ENCODE peak calls at places on chromosomes 6 and 20, in six cellular contexts. One of them, this sample, is unnamed.

GRCh38 chr6:108838101-108838717 is 10.0 kb upstream of the ARMC2 start:
- DNase-seq in CD8-positive, alpha-beta T cell: no peak
- DNase-seq in astrocyte: peak; percentile 15
- DNase-seq in psoas muscle: no peak
- DNase-seq in transverse colon: no peak
- DNase-seq in naive thymus-derived CD4-positive, alpha-beta T cell: no peak
- DNase-seq in this sample: no peak

GRCh38 chr6:138517635-138518034 is 18.3 kb upstream of the NHSL1 start:
- DNase-seq in astrocyte: no peak
- DNase-seq in CD8-positive, alpha-beta T cell: peak; percentile 62
- DNase-seq in psoas muscle: no peak
- DNase-seq in naive thymus-derived CD4-positive, alpha-beta T cell: peak; percentile 20
- DNase-seq in transverse colon: peak; percentile 63
- DNase-seq in this sample: peak; percentile 58

GRCh38 chr20:49775229-49775693 is 37.4 kb upstream of the SLC9A8 start:
- DNase-seq in transverse colon: peak; percentile 80
- DNase-seq in psoas muscle: peak; percentile 86
- DNase-seq in CD8-positive, alpha-beta T cell: no peak
- DNase-seq in astrocyte: peak; percentile 76
- DNase-seq in naive thymus-derived CD4-positive, alpha-beta T cell: no peak
- DNase-seq in this sample: peak; percentile 66

GRCh38 chr6:140225587-140226438 is 851.4 kb upstream of the CITED2 start:
- DNase-seq in psoas muscle: no peak
- DNase-seq in naive thymus-derived CD4-positive, alpha-beta T cell: no peak
- DNase-seq in astrocyte: peak; percentile 76
- DNase-seq in transverse colon: no peak
- DNase-seq in CD8-positive, alpha-beta T cell: no peak
- DNase-seq in this sample: no peak

GRCh38 chr20:33669224-33669623 is 2.5 kb downstream of the ACTL10 start:
- DNase-seq in astrocyte: no peak
- DNase-seq in psoas muscle: no peak
- DNase-seq in transverse colon: no peak
- DNase-seq in CD8-positive, alpha-beta T cell: no peak
- DNase-seq in naive thymus-derived CD4-positive, alpha-beta T cell: no peak
- DNase-seq in this sample: no peak

GRCh38 chr20:8219403-8219802 is 87.3 kb downstream of the PLCB1 start:
- DNase-seq in naive thymus-derived CD4-positive, alpha-beta T cell: no peak
- DNase-seq in CD8-positive, alpha-beta T cell: no peak
- DNase-seq in transverse colon: no peak
- DNase-seq in psoas muscle: no peak
- DNase-seq in astrocyte: no peak
- DNase-seq in this sample: no peak

GRCh38 chr6:71457883-71458282 is 169.3 kb downstream of the OGFRL1 start:
- DNase-seq in naive thymus-derived CD4-positive, alpha-beta T cell: no peak
- DNase-seq in CD8-positive, alpha-beta T cell: no peak
- DNase-seq in transverse colon: no peak
- DNase-seq in astrocyte: no peak
- DNase-seq in psoas muscle: no peak
- DNase-seq in this sample: no peak

GRCh38 chr20:13883425-13883824 is 98.6 kb downstream of the NDUFAF5 start:
- DNase-seq in CD8-positive, alpha-beta T cell: no peak
- DNase-seq in naive thymus-derived CD4-positive, alpha-beta T cell: no peak
- DNase-seq in transverse colon: no peak
- DNase-seq in psoas muscle: no peak
- DNase-seq in astrocyte: no peak
- DNase-seq in this sample: no peak

GRCh38 chr20:52142801-52143200 is 48.8 kb downstream of the ZFP64 start:
- DNase-seq in naive thymus-derived CD4-positive, alpha-beta T cell: no peak
- DNase-seq in astrocyte: no peak
- DNase-seq in transverse colon: no peak
- DNase-seq in CD8-positive, alpha-beta T cell: no peak
- DNase-seq in psoas muscle: no peak
- DNase-seq in this sample: no peak

GRCh38 chr6:37182736-37183590 is 13.0 kb downstream of the PIM1 start:
- DNase-seq in naive thymus-derived CD4-positive, alpha-beta T cell: no peak
- DNase-seq in transverse colon: peak; percentile 43
- DNase-seq in CD8-positive, alpha-beta T cell: peak; percentile 67
- DNase-seq in astrocyte: no peak
- DNase-seq in psoas muscle: no peak
- DNase-seq in this sample: no peak

GRCh38 chr6:97958143-97958542 is 675.1 kb upstream of the MMS22L start:
- DNase-seq in naive thymus-derived CD4-positive, alpha-beta T cell: no peak
- DNase-seq in CD8-positive, alpha-beta T cell: no peak
- DNase-seq in astrocyte: peak; percentile 54
- DNase-seq in transverse colon: no peak
- DNase-seq in psoas muscle: peak; percentile 48
- DNase-seq in this sample: no peak

GRCh38 chr20:34859826-34860545 is 12.7 kb downstream of the GGT7 start:
- DNase-seq in transverse colon: no peak
- DNase-seq in astrocyte: no peak
- DNase-seq in psoas muscle: no peak
- DNase-seq in CD8-positive, alpha-beta T cell: no peak
- DNase-seq in naive thymus-derived CD4-positive, alpha-beta T cell: no peak
- DNase-seq in this sample: no peak

GRCh38 chr20:49661560-49662329 is 51.9 kb downstream of the B4GALT5 start:
- DNase-seq in astrocyte: no peak
- DNase-seq in psoas muscle: no peak
- DNase-seq in CD8-positive, alpha-beta T cell: no peak
- DNase-seq in transverse colon: no peak
- DNase-seq in naive thymus-derived CD4-positive, alpha-beta T cell: no peak
- DNase-seq in this sample: no peak

GRCh38 chr6:112298021-112298745 is 43.8 kb upstream of the LAMA4 start:
- DNase-seq in CD8-positive, alpha-beta T cell: no peak
- DNase-seq in naive thymus-derived CD4-positive, alpha-beta T cell: no peak
- DNase-seq in astrocyte: peak; percentile 92
- DNase-seq in transverse colon: no peak
- DNase-seq in psoas muscle: no peak
- DNase-seq in this sample: no peak

GRCh38 chr6:141077355-141078333 is 1055.1 kb upstream of the GJE1 start:
- DNase-seq in astrocyte: no peak
- DNase-seq in psoas muscle: no peak
- DNase-seq in transverse colon: no peak
- DNase-seq in CD8-positive, alpha-beta T cell: no peak
- DNase-seq in naive thymus-derived CD4-positive, alpha-beta T cell: no peak
- DNase-seq in this sample: no peak

GRCh38 chr6:159801935-159802334 is 1.9 kb downstream of the PNLDC1 start:
- DNase-seq in transverse colon: no peak
- DNase-seq in psoas muscle: no peak
- DNase-seq in CD8-positive, alpha-beta T cell: no peak
- DNase-seq in naive thymus-derived CD4-positive, alpha-beta T cell: no peak
- DNase-seq in astrocyte: no peak
- DNase-seq in this sample: no peak

GRCh38 chr6:166284640-166285039 is 23.6 kb downstream of the PRR18 start:
- DNase-seq in transverse colon: no peak
- DNase-seq in naive thymus-derived CD4-positive, alpha-beta T cell: no peak
- DNase-seq in psoas muscle: no peak
- DNase-seq in CD8-positive, alpha-beta T cell: no peak
- DNase-seq in astrocyte: no peak
- DNase-seq in this sample: no peak

GRCh38 chr20:1871807-1872455 is 23.3 kb upstream of the SIRPA start:
- DNase-seq in transverse colon: no peak
- DNase-seq in CD8-positive, alpha-beta T cell: no peak
- DNase-seq in psoas muscle: no peak
- DNase-seq in astrocyte: no peak
- DNase-seq in naive thymus-derived CD4-positive, alpha-beta T cell: no peak
- DNase-seq in this sample: no peak

GRCh38 chr6:124029535-124029934 is 225.9 kb downstream of the NKAIN2 start:
- DNase-seq in astrocyte: no peak
- DNase-seq in transverse colon: no peak
- DNase-seq in naive thymus-derived CD4-positive, alpha-beta T cell: no peak
- DNase-seq in CD8-positive, alpha-beta T cell: no peak
- DNase-seq in psoas muscle: no peak
- DNase-seq in this sample: no peak

GRCh38 chr20:1833728-1834726 is 61.2 kb upstream of the SIRPA start:
- DNase-seq in psoas muscle: no peak
- DNase-seq in transverse colon: no peak
- DNase-seq in astrocyte: no peak
- DNase-seq in naive thymus-derived CD4-positive, alpha-beta T cell: no peak
- DNase-seq in CD8-positive, alpha-beta T cell: no peak
- DNase-seq in this sample: no peak

GRCh38 chr6:163831736-163832135 is 417.2 kb downstream of the QKI start:
- DNase-seq in naive thymus-derived CD4-positive, alpha-beta T cell: no peak
- DNase-seq in astrocyte: no peak
- DNase-seq in CD8-positive, alpha-beta T cell: no peak
- DNase-seq in transverse colon: no peak
- DNase-seq in psoas muscle: no peak
- DNase-seq in this sample: no peak

GRCh38 chr6:24927234-24927955 is 8.4 kb downstream of the RIPOR2 start:
- DNase-seq in naive thymus-derived CD4-positive, alpha-beta T cell: no peak
- DNase-seq in CD8-positive, alpha-beta T cell: no peak
- DNase-seq in astrocyte: no peak
- DNase-seq in transverse colon: no peak
- DNase-seq in psoas muscle: no peak
- DNase-seq in this sample: no peak

GRCh38 chr6:5378331-5378730 is 117.0 kb downstream of the FARS2 start:
- DNase-seq in astrocyte: no peak
- DNase-seq in naive thymus-derived CD4-positive, alpha-beta T cell: no peak
- DNase-seq in psoas muscle: no peak
- DNase-seq in transverse colon: no peak
- DNase-seq in CD8-positive, alpha-beta T cell: no peak
- DNase-seq in this sample: no peak

GRCh38 chr6:29763491-29764289 is 40.5 kb downstream of the HLA-F start:
- DNase-seq in transverse colon: no peak
- DNase-seq in naive thymus-derived CD4-positive, alpha-beta T cell: no peak
- DNase-seq in astrocyte: peak; percentile 67
- DNase-seq in CD8-positive, alpha-beta T cell: no peak
- DNase-seq in psoas muscle: no peak
- DNase-seq in this sample: no peak

GRCh38 chr6:116492331-116493067 is 18.9 kb upstream of the CALHM5 start:
- DNase-seq in CD8-positive, alpha-beta T cell: no peak
- DNase-seq in psoas muscle: no peak
- DNase-seq in transverse colon: no peak
- DNase-seq in naive thymus-derived CD4-positive, alpha-beta T cell: no peak
- DNase-seq in astrocyte: no peak
- DNase-seq in this sample: no peak

GRCh38 chr6:169724554-169725269 is 412 bp upstream of the PHF10 start:
- DNase-seq in astrocyte: no peak
- DNase-seq in psoas muscle: peak; percentile 71
- DNase-seq in transverse colon: peak; percentile 59
- DNase-seq in CD8-positive, alpha-beta T cell: peak; percentile 65
- DNase-seq in naive thymus-derived CD4-positive, alpha-beta T cell: peak; percentile 50
- DNase-seq in this sample: peak; percentile 86

GRCh38 chr6:136427378-136427717 is 122.9 kb downstream of the MAP7 start:
- DNase-seq in psoas muscle: no peak
- DNase-seq in transverse colon: no peak
- DNase-seq in astrocyte: no peak
- DNase-seq in CD8-positive, alpha-beta T cell: no peak
- DNase-seq in naive thymus-derived CD4-positive, alpha-beta T cell: no peak
- DNase-seq in this sample: no peak

GRCh38 chr6:127808118-127808517 is 92.7 kb downstream of the THEMIS start:
- DNase-seq in CD8-positive, alpha-beta T cell: no peak
- DNase-seq in naive thymus-derived CD4-positive, alpha-beta T cell: no peak
- DNase-seq in astrocyte: no peak
- DNase-seq in psoas muscle: no peak
- DNase-seq in transverse colon: no peak
- DNase-seq in this sample: no peak
- H3K27ac ChIP-seq in CD8-positive, alpha-beta T cell: no peak overlapping the region
- H3K27ac ChIP-seq in naive thymus-derived CD4-positive, alpha-beta T cell: no peak overlapping the region
- H3K27ac ChIP-seq in astrocyte: no peak overlapping the region
- H3K27ac ChIP-seq in psoas muscle: no peak overlapping the region
- H3K27ac ChIP-seq in transverse colon: no peak overlapping the region
- H3K27ac ChIP-seq in this sample: no peak overlapping the region

GRCh38 chr6:11215773-11216172 is 16.7 kb downstream of the NEDD9 start:
- DNase-seq in transverse colon: no peak
- DNase-seq in CD8-positive, alpha-beta T cell: no peak
- DNase-seq in psoas muscle: no peak
- DNase-seq in naive thymus-derived CD4-positive, alpha-beta T cell: no peak
- DNase-seq in astrocyte: peak; percentile 60
- DNase-seq in this sample: no peak
- H3K4me1 ChIP-seq in transverse colon: peaks cover 68% of the 10 kb centered on the region
- H3K4me1 ChIP-seq in CD8-positive, alpha-beta T cell: peaks cover 14% of the 10 kb centered on the region
- H3K4me1 ChIP-seq in psoas muscle: peaks cover 59% of the 10 kb centered on the region
- H3K4me1 ChIP-seq in naive thymus-derived CD4-positive, alpha-beta T cell: no peaks in the 10 kb centered on the region
- H3K4me1 ChIP-seq in astrocyte: peaks cover 75% of the 10 kb centered on the region
- H3K4me1 ChIP-seq in this sample: peaks cover 49% of the 10 kb centered on the region

DNA sequence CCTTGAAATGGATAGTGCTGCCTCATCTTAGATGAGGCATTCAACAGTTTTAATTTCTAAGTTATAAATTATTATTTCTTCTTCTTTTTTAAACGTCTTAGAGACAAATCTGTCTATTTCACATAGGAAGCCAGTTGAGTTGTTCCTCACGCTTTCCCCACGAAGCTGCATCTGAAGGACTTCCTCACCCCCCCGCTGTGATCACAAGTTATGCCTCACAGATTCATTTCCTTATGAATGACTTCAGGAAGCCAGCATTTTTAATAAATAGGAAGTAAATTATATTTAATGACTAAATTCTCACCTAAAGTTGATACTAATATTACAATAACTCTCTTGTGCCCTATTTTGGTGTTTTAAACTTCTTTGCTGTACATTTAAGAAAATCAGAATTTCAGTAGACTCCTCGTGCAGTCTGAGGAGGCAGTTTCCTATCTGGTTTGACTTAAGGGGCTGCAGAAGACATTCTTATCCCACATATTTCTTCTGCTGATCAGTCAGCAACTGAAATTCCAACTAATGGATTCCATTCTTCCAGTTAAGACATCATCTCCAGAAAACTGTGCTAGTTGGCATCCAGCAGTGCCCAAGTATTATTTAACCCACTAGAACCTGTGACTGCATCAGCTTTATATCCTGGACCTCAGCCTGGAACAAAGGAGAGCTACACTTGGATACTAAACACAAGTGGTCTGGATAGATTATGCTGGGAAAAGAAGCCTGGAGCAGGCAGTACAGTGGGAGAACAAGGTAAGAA is 182.7 kb upstream of the CCN2 start:
- DNase-seq in transverse colon: peak; percentile 22
- DNase-seq in psoas muscle: no peak
- DNase-seq in CD8-positive, alpha-beta T cell: no peak
- DNase-seq in astrocyte: no peak
- DNase-seq in naive thymus-derived CD4-positive, alpha-beta T cell: no peak
- DNase-seq in this sample: peak; percentile 45
- H3K27ac ChIP-seq in transverse colon: peak overlapping the region; percentile 80
- H3K27ac ChIP-seq in psoas muscle: peak overlapping the region; percentile 6
- H3K27ac ChIP-seq in CD8-positive, alpha-beta T cell: no peak overlapping the region
- H3K27ac ChIP-seq in astrocyte: peak overlapping the region; percentile 96
- H3K27ac ChIP-seq in naive thymus-derived CD4-positive, alpha-beta T cell: no peak overlapping the region
- H3K27ac ChIP-seq in this sample: no peak overlapping the region

DNA sequence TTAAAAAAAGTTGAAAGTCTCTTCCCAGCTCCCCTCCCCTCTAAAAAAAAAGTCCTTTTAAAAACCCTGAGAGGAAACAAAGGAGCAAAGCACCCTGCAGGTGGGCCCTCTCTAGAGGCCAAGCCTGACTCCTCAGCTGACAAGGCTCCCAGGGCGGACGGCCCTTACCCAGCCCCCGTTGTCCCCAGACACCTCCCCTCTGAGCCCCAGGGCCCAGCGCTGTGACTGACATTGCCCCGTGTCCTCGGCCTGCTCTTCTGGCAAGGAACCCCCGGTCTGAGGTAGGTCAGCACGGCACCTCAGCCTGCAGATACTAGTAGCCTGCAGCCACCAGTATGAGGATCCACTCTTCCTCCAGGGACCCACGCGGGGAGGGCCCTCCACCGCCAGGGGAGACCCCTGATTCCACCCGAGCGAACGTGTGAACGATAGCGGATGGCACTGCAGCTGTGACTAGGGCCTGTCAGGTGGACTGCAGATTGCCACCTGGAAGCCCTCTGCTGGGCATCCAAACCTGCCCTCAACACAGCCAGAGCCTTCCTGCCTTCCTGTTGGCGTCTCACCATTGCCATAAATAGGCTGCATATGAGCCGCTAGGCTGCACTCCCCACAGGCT is 34.2 kb downstream of the FOXC1 start:
- DNase-seq in astrocyte: no peak
- DNase-seq in transverse colon: no peak
- DNase-seq in CD8-positive, alpha-beta T cell: no peak
- DNase-seq in psoas muscle: peak; percentile 34
- DNase-seq in naive thymus-derived CD4-positive, alpha-beta T cell: no peak
- DNase-seq in this sample: no peak
- H3K4me1 ChIP-seq in astrocyte: no peaks in the 10 kb centered on the region
- H3K4me1 ChIP-seq in transverse colon: no peaks in the 10 kb centered on the region
- H3K4me1 ChIP-seq in CD8-positive, alpha-beta T cell: no peaks in the 10 kb centered on the region
- H3K4me1 ChIP-seq in psoas muscle: no peaks in the 10 kb centered on the region
- H3K4me1 ChIP-seq in naive thymus-derived CD4-positive, alpha-beta T cell: no peaks in the 10 kb centered on the region
- H3K4me1 ChIP-seq in this sample: no peaks in the 10 kb centered on the region